ENCODE peak calls at places on chromosomes 13 and 19, in four cellular contexts. Y is neuronal stem cell, H is heart left ventricle, E is heart right ventricle. P is an unnamed sample. For H3K4me1, the result is how much of the 10 kb centered on the place peaks cover.

GRCh38 chr13:103178986-103179695 is 112.9 kb upstream of the SLC10A2 start:
- DNase-seq in Y (no peak), H (no peak), E (no peak), P (no peak)

GRCh38 chr19:36009220-36009619 is 607 bp upstream of the SYNE4 start:
- DNase-seq in Y (peak), H (peak), E (peak), P (peak)

GRCh38 chr19:35377656-35378055 is 6.8 kb downstream of the GPR42 start:
- DNase-seq in Y (no peak), H (no peak), E (peak), P (no peak)

GRCh38 chr13:20799726-20800416 is 26.1 kb upstream of the EEF1AKMT1 start:
- DNase-seq in Y (no peak), H (no peak), E (no peak), P (no peak)

GRCh38 chr13:113129921-113130750 is 7.5 kb downstream of the F10 start:
- DNase-seq in Y (no peak), H (peak), E (no peak), P (peak)

GRCh38 chr19:16899566-16900075 is 10.8 kb downstream of the F2RL3 start:
- DNase-seq in Y (no peak), H (no peak), E (no peak), P (peak)

GRCh38 chr13:27672025-27672424 is 50.3 kb downstream of the POLR1D start:
- DNase-seq in Y (no peak), H (no peak), E (no peak), P (no peak)

GRCh38 chr13:34346626-34347025 is 528.7 kb downstream of the RFC3 start:
- DNase-seq in Y (no peak), H (no peak), E (no peak), P (no peak)

GRCh38 chr13:30119476-30119875 is 187.9 kb downstream of the KATNAL1 start:
- DNase-seq in Y (no peak), H (no peak), E (no peak), P (no peak)

GRCh38 chr13:58907347-58907746 is 1256.4 kb downstream of the DIAPH3 start:
- DNase-seq in Y (no peak), H (no peak), E (no peak), P (no peak)

GRCh38 chr19:19527674-19528625 is 761 bp upstream of the YJEFN3 start:
- DNase-seq in Y (no peak), H (no peak), E (no peak), P (no peak)

GRCh38 chr13:106649495-106649894 is 81.6 kb upstream of the ARGLU1 start:
- DNase-seq in Y (no peak), H (no peak), E (no peak), P (no peak)

GRCh38 chr19:49339364-49340068 is 4.3 kb downstream of the CD37 start:
- DNase-seq in Y (peak), H (peak), E (peak), P (peak)

GRCh38 chr19:12485571-12485970 is 955 bp upstream of the ZNF709 start:
- DNase-seq in Y (no peak), H (no peak), E (no peak), P (no peak)

GRCh38 chr19:8451885-8452284 is 7.1 kb downstream of the HNRNPM start:
- DNase-seq in Y (no peak), H (no peak), E (no peak), P (no peak)

GRCh38 chr19:34269968-34270621 is 15.7 kb downstream of the GARRE1 start:
- DNase-seq in Y (no peak), H (peak), E (peak), P (peak)

GRCh38 chr19:49224856-49225255 is 67.3 kb downstream of the TRPM4 start:
- DNase-seq in Y (peak), H (peak), E (no peak), P (no peak)

GRCh38 chr13:30884543-30884942 is 21.5 kb upstream of the MEDAG start:
- DNase-seq in Y (no peak), H (no peak), E (no peak), P (no peak)

GRCh38 chr19:15280915-15281683 is 48.9 kb upstream of the EPHX3 start:
- DNase-seq in Y (peak), H (peak), E (peak), P (peak)

GRCh38 chr19:15280048-15280725 is 47.9 kb upstream of the EPHX3 start:
- DNase-seq in Y (no peak), H (no peak), E (no peak), P (no peak)

GRCh38 chr19:15274477-15274876 is 42.2 kb upstream of the EPHX3 start:
- DNase-seq in Y (no peak), H (no peak), E (no peak), P (no peak)

GRCh38 chr19:15279326-15279904 is 47.2 kb upstream of the EPHX3 start:
- DNase-seq in Y (peak), H (no peak), E (no peak), P (no peak)

GRCh38 chr19:15276620-15277019 is 44.4 kb upstream of the EPHX3 start:
- DNase-seq in Y (no peak), H (no peak), E (no peak), P (no peak)
- H3K4me1 ChIP-seq in Y (under half), H (half or more), E (half or more), P (half or more)

GRCh38 chr19:56814656-56815055 is 25.9 kb downstream of the PEG3 start:
- DNase-seq in Y (no peak), H (no peak), E (no peak), P (no peak)
- H3K4me1 ChIP-seq in Y (under half), H (under half), E (under half), P (under half)

GRCh38 chr19:6271721-6272410 is 7.9 kb downstream of the MLLT1 start:
- DNase-seq in Y (no peak), H (peak), E (peak), P (peak)
- H3K4me1 ChIP-seq in Y (under half), H (half or more), E (half or more), P (half or more)

DNA sequence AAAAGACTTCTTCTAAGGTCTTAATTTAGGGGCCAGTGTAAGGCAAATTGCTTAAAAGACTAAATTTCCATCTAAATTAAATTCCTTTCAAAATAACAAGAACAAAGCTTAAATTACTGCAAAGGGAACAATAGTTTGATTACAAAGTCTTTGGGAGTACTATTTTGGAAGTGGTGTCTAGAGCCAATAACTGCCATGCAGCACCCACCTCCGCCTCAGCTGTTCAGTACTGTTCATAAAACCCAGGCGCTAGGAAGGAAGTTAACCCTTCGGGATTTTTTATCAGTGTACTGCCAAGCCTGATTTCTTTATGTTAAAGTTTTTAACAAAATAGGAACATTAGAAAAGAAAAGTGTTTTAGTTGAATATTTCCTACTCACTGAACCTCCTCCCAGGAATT is 210.1 kb downstream of the LIG4 start:
- DNase-seq in Y (no peak), H (no peak), E (no peak), P (no peak)
- H3K4me1 ChIP-seq in Y (under half), H (under half), E (under half), P (under half)

GRCh38 chr13:99018418-99019180 is 40.7 kb upstream of the DOCK9 start:
- DNase-seq in Y (no peak), H (no peak), E (no peak), P (no peak)

GRCh38 chr13:99013951-99014350 is 36.1 kb upstream of the DOCK9 start:
- DNase-seq in Y (no peak), H (no peak), E (no peak), P (no peak)

GRCh38 chr13:99012539-99012938 is 34.7 kb upstream of the DOCK9 start:
- DNase-seq in Y (no peak), H (no peak), E (no peak), P (no peak)

GRCh38 chr13:99015606-99016520 is 38.0 kb upstream of the DOCK9 start:
- DNase-seq in Y (no peak), H (no peak), E (no peak), P (no peak)

DNA sequence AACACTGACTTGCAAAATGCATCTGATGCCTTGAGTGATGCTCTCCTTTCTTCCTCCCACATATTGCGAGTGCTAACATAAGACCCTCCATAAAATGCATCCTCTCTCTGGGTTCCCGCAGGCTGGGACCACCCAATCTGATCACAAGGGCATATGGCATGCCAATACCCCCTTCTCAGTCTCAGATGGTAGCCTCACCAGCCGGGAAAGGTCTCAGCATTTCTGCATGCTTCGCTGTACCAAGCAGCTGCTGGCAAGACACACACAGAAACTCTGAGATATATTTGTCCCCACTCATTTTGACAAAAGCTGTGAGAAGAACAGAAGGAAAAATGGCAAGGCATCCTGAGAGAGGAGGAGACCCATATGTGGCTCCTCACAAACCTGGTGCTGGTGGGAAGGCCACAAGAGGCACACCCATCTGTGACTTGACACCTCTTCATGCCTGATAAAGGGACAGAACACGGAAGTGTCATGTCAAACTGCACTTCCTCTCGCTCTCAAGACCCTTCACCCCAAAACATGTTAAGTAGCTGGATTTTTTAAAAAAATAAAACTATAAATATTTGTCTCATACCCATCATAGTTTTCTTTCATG is 36.6 kb upstream of the DOCK9 start:
- DNase-seq in Y (no peak), H (no peak), E (no peak), P (no peak)
- H3K4me1 ChIP-seq in Y (under half), H (under half), E (under half), P (under half)

P was measured in lower lobe of right lung.